ENCODE peak calls at places on chromosome 13, in nine cellular contexts. L, K, O, G, U, I, N, J and H are unnamed samples.
A peak's percentile ranks its signal among the peaks of the same experiment; 100 is the strongest.

GRCh38 chr13:79353698-79354097 is 52.4 kb downstream of the RBM26 start:
- DNase-seq in I (no peak), N (no peak), O (no peak), L (no peak), G (no peak), K (no peak), U (no peak), J (no peak), H (no peak)

GRCh38 chr13:48010698-48011097 is 9.6 kb upstream of the SUCLA2 start:
- DNase-seq in J (no peak), I (no peak), G (no peak), L (no peak), O (no peak), K (no peak), U (no peak), N (no peak), H (no peak)

GRCh38 chr13:76991432-76991795 is 467 bp upstream of the CLN5 start:
- DNase-seq in L (peak; percentile 68), G (peak; percentile 52), I (no peak), O (peak; percentile 67), J (no peak), K (no peak), U (no peak), N (no peak), H (peak; percentile 43)

GRCh38 chr13:23610187-23610576 is 40.0 kb downstream of the TNFRSF19 start:
- DNase-seq in N (no peak), I (no peak), L (no peak), O (no peak), J (no peak), K (no peak), U (no peak), G (no peak), H (no peak)

GRCh38 chr13:100088282-100088647 is 628 bp upstream of the PCCA start:
- DNase-seq in I (no peak), K (no peak), L (no peak), J (no peak), G (no peak), U (peak; percentile 4), N (no peak), O (no peak), H (no peak)

GRCh38 chr13:36341718-36342117 is 4.5 kb downstream of the SPART start:
- DNase-seq in J (no peak), L (no peak), K (no peak), I (no peak), U (no peak), N (no peak), G (no peak), O (no peak), H (no peak)

GRCh38 chr13:40352807-40353562 is 313.5 kb downstream of the FOXO1 start:
- DNase-seq in N (no peak), G (no peak), O (peak; percentile 74), U (no peak), L (no peak), I (no peak), K (no peak), J (no peak), H (no peak)

GRCh38 chr13:73299787-73300186 is 241.0 kb downstream of the KLF5 start:
- DNase-seq in K (no peak), G (no peak), J (no peak), U (no peak), N (no peak), L (no peak), I (no peak), O (no peak), H (no peak)

GRCh38 chr13:112879283-112879833 is 89.7 kb upstream of the MCF2L start:
- DNase-seq in K (no peak), L (no peak), J (no peak), N (no peak), G (no peak), O (peak; percentile 33), U (no peak), I (no peak), H (peak; percentile 64)